ENCODE peak calls at places on chromosome 1, in ten cellular contexts. R is dorsolateral prefrontal cortex, S is ascending aorta, Q is neural crest cell, W is mammary epithelial cell, V is fibroblast of lung, H is tibial nerve, Z is retinal pigment epithelial cell, I is lower leg skin, U is psoas muscle. O is an unnamed sample.

GRCh38 chr1:225851810-225852209 is 30.4 kb downstream of the TMEM63A start:
- DNase-seq in Z (no peak), U (no peak), Q (no peak), V (no peak), R (no peak), S (no peak), I (no peak), H (no peak), W (no peak), O (no peak)

GRCh38 chr1:63892632-63893395 is 119.0 kb downstream of the ROR1 start:
- DNase-seq in H (no peak), W (peak), S (no peak), I (no peak), R (peak), Q (no peak), V (peak), Z (peak), U (no peak), O (peak)

GRCh38 chr1:164783778-164784555 is 225.0 kb downstream of the PBX1 start:
- DNase-seq in Q (no peak), V (no peak), U (no peak), H (no peak), I (no peak), R (no peak), Z (no peak), S (no peak), W (no peak), O (no peak)

GRCh38 chr1:223712856-223713494 is 636 bp downstream of the CAPN2 start:
- DNase-seq in S (no peak), I (no peak), R (no peak), V (no peak), Z (no peak), U (no peak), H (no peak), W (no peak), Q (no peak), O (no peak)

GRCh38 chr1:178057131-178057765 is 36.7 kb upstream of the RASAL2 start:
- DNase-seq in H (no peak), I (no peak), R (no peak), Q (no peak), U (no peak), S (no peak), W (no peak), V (no peak), Z (no peak), O (no peak)

GRCh38 chr1:95169544-95169943 is 52.4 kb downstream of the TLCD4 start:
- DNase-seq in Q (no peak), S (no peak), W (peak), Z (peak), I (no peak), V (peak), U (no peak), H (no peak), R (no peak), O (peak)

GRCh38 chr1:63968663-63969460 is 195.0 kb downstream of the ROR1 start:
- DNase-seq in H (no peak), I (no peak), Z (no peak), V (peak), Q (no peak), U (peak), R (no peak), S (no peak), W (no peak), O (peak)

GRCh38 chr1:215022204-215022603 is 60.3 kb upstream of the KCNK2 start:
- DNase-seq in S (no peak), Q (no peak), I (no peak), U (no peak), H (no peak), W (no peak), R (no peak), V (no peak), Z (no peak), O (no peak)

DNA sequence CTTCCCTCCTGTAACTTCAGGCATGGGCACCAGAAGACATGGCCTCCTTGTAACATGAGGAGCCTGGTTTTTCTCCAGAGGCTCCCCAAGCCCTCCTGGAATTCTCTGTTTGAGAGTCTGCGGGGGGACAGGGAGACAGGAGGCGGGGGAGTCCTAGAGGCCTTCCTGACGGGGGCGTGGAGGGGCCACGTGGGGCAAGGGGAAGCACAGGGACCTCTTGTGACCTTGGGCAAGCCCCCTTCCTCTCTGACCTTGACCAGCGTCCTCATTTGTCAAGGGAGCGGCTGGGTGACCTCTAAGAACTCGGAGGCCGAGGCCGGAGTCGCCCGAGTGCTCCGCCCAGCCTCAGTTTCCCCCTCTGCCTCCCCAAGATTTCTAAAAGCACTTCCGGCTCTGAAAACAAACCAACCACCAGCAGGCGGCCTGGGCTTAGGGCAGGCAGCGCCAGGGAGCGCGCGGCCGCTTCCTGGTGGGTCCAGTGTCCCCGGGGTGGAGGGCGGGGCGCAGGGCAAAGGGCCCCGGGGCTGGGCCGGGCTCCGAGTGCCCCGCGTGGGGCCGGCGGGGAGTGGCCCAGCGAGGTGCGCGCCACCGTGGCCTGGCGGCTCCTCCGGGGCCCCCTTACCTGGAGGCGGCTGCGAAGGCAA is 361 bp downstream of the TMCO4 start:
- DNase-seq in S (no peak), Z (no peak), V (peak), W (peak), U (peak), I (peak), Q (peak), H (peak), R (no peak), O (peak)
- TF ChIP-seq CTCF in S (peak), Z (peak), V (peak), W (peak), U (peak), I (no peak), Q (peak), H (peak), R (no peak), O (peak)

GRCh38 chr1:151292207-151293030 is 10.3 kb downstream of the ZNF687 start:
- DNase-seq in W (no peak), R (no peak), Z (no peak), Q (no peak), I (no peak), S (no peak), U (no peak), V (no peak), H (no peak), O (no peak)
- TF ChIP-seq CTCF in W (no peak), R (no peak), Z (peak), Q (no peak), I (no peak), S (no peak), U (no peak), V (no peak), H (no peak), O (peak)

DNA sequence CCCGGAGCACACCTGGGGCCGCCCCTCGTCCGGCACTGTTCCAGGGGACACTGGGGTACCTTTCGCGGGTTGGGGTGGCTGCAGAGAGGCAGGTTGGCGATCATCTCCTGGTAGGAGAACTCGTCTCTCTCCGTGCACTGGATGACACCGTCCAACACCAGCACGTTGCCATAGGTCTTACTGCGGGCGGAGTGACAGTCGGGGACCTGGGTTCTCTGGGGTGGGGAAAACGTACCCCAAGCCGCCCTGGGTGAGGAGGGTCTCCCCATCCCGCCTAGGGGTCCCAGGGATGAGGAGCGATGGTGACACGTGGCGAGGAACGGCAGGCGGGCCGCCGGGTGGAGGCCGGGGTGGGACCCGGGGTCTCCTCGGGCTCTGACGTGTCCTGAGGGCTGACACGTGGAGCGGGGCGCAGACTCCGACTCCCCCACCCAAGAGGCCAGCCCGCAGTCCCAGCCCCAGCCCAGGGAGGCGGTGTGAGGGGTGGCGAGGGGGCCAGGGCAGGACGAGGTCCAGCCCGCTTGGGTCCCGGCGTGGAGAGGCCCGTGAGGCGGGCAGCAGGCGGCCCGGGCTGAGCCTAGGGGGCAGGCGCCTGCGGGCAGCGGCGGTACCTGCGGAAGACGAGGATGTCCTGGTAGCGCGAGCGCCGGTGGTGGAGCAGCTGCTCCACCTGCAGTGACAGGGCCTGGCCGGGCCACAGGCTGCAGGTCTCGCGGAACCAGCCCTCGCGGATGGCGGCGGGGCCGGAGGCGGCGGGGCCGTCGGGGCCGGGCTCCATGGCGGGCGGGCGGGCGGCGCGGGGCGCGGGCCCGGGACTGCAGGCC is 440 bp downstream of the SRM start:
- DNase-seq in I (no peak), V (peak), Z (no peak), H (no peak), U (no peak), S (no peak), W (peak), R (no peak), Q (peak), O (no peak)
- TF ChIP-seq CTCF in I (no peak), V (no peak), Z (no peak), H (no peak), U (no peak), S (no peak), W (no peak), R (no peak), Q (no peak), O (no peak)

DNA sequence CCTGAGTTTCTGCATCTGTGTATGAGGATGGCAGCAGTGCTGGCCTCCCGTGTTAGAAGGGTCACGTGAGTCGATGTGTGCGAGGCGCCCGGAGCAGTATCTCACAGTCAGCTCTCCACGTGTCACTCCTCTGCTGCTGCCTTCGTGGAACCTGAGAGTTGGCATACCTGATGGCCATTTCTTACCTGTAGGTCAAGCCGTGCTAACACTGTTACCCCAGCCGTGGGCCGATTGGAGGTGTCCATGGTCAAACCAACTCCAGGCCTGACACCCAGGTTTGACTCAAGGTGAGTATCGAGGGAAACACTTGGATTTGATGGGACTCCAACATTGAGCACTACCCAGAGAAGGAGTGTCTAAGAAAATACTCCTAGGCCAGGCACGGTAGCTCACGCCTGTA is 10.7 kb downstream of the CDCA8 start:
- DNase-seq in H (no peak), I (no peak), Q (no peak), R (no peak), V (no peak), W (no peak), S (no peak), Z (no peak), U (no peak), O (no peak)
- TF ChIP-seq CTCF in H (no peak), I (no peak), Q (no peak), R (no peak), V (no peak), W (no peak), S (no peak), Z (no peak), U (no peak), O (no peak)

GRCh38 chr1:7607097-7607496 is 164.0 kb upstream of the VAMP3 start:
- DNase-seq in S (no peak), W (no peak), H (no peak), Z (no peak), U (no peak), V (no peak), R (no peak), I (no peak), Q (no peak), O (no peak)
- TF ChIP-seq CTCF in S (no peak), W (no peak), H (no peak), Z (no peak), U (no peak), V (no peak), R (no peak), I (no peak), Q (no peak), O (no peak)

DNA sequence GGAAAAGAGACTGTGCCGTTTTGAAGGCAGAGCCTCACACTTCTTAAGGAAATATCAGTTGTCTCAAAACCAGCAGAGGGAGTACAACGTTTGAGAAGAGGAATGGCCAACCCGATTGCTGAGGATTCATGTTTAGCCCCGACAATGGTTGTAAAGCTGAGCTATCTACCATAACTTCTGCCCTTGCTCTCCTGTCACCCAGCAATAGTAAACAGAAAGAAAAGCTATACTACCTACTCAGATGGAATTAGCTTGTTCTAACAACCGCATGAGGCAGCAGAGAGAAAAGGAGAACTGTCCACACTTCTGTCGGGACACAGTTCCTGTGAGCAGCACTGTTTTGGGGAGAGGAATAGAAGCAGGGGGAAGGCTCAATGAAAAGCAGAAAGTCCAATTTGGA is 91.2 kb downstream of the SLC45A1 start:
- DNase-seq in S (no peak), Q (no peak), V (peak), R (no peak), I (no peak), W (peak), Z (no peak), U (no peak), H (no peak), O (peak)
- TF ChIP-seq CTCF in S (peak), Q (peak), V (peak), R (peak), I (no peak), W (peak), Z (peak), U (peak), H (peak), O (peak)